ENCODE peak calls at places on chromosomes 12 and 14, in six cellular contexts. D is naive thymus-derived CD4-positive, alpha-beta T cell; P is adipocyte; J is thoracic aorta; Y is uterus; K is MM.1S. I is an unnamed sample.

GRCh38 chr14:101563654-101564443 is 2.6 kb downstream of the DIO3 start:
- DNase-seq in D (no peak), P (no peak), J (no peak), Y (no peak), K (no peak), I (no peak)

GRCh38 chr12:5017638-5018348 is 25.9 kb upstream of the KCNA5 start:
- DNase-seq in D (no peak), K (no peak), J (no peak), Y (no peak), P (no peak), I (no peak)

GRCh38 chr14:29529418-29529817 is 398.2 kb downstream of the PRKD1 start:
- DNase-seq in D (no peak), K (no peak), Y (no peak), P (peak), J (no peak), I (no peak)

GRCh38 chr12:122836027-122836921 is 1.0 kb downstream of the HIP1R start:
- DNase-seq in K (peak), P (peak), J (no peak), D (peak), Y (no peak), I (peak)

GRCh38 chr12:4910502-4911315 is 1.0 kb downstream of the KCNA1 start:
- DNase-seq in Y (no peak), D (no peak), K (peak), P (peak), J (no peak), I (no peak)

GRCh38 chr14:30996892-30997659 is 28.4 kb upstream of the AP4S1 start:
- DNase-seq in D (no peak), Y (no peak), J (no peak), P (no peak), K (no peak), I (no peak)

GRCh38 chr14:88346048-88346639 is 23.1 kb upstream of the KCNK10 start:
- DNase-seq in P (no peak), J (no peak), Y (no peak), K (no peak), D (no peak), I (no peak)

GRCh38 chr14:44989497-44990440 is 27.8 kb downstream of the TOGARAM1 start:
- DNase-seq in Y (no peak), D (no peak), K (no peak), J (no peak), P (no peak), I (no peak)

GRCh38 chr12:107511292-107511691 is 174.3 kb upstream of the PWP1 start:
- DNase-seq in D (no peak), P (no peak), K (no peak), Y (no peak), J (no peak), I (no peak)

GRCh38 chr12:48927261-48927660 is 2.0 kb upstream of the FKBP11 start:
- DNase-seq in K (no peak), Y (no peak), P (peak), D (no peak), J (no peak), I (no peak)

GRCh38 chr14:93732524-93732923 is 55.8 kb downstream of the PRIMA1 start:
- DNase-seq in K (no peak), Y (no peak), P (no peak), D (no peak), J (no peak), I (no peak)

GRCh38 chr14:103890052-103890371 is 38.2 kb upstream of the TDRD9 start:
- DNase-seq in J (no peak), K (no peak), D (no peak), Y (no peak), P (no peak), I (no peak)

GRCh38 chr12:1418144-1418543 is 176.2 kb downstream of the FBXL14 start:
- DNase-seq in K (no peak), D (no peak), J (no peak), Y (no peak), P (no peak), I (no peak)

GRCh38 chr14:23573384-23573783 is 5.2 kb downstream of the JPH4 start:
- DNase-seq in Y (no peak), K (no peak), J (no peak), D (no peak), P (no peak), I (no peak)

GRCh38 chr12:120886194-120887018 is 17.8 kb downstream of the SPPL3 start:
- DNase-seq in D (peak), Y (no peak), P (no peak), J (no peak), K (peak), I (no peak)

GRCh38 chr12:60148109-60148508 is 552.3 kb downstream of the SLC16A7 start:
- DNase-seq in J (no peak), D (no peak), P (peak), K (no peak), Y (no peak), I (no peak)

GRCh38 chr12:31518680-31519227 is 72.2 kb downstream of the DENND5B start:
- DNase-seq in P (peak), D (no peak), J (no peak), Y (peak), K (no peak), I (no peak)

GRCh38 chr12:84891106-84891838 is 21.3 kb downstream of the SLC6A15 start:
- DNase-seq in D (no peak), J (no peak), K (no peak), P (peak), Y (no peak), I (no peak)

GRCh38 chr14:69876848-69877306 is 2.3 kb upstream of the SMOC1 start:
- DNase-seq in D (no peak), P (no peak), J (no peak), K (no peak), Y (no peak), I (no peak)

GRCh38 chr12:76611533-76611932 is 52.0 kb upstream of the OSBPL8 start:
- DNase-seq in P (peak), K (no peak), J (no peak), Y (no peak), D (no peak), I (no peak)

GRCh38 chr12:66767454-66768002 is 88.7 kb upstream of the GRIP1 start:
- DNase-seq in Y (no peak), P (no peak), J (no peak), D (no peak), K (no peak), I (no peak)

GRCh38 chr12:13124661-13125505 is 21.4 kb upstream of the GSG1 start:
- DNase-seq in K (no peak), D (no peak), Y (no peak), P (peak), J (no peak), I (no peak)

DNA sequence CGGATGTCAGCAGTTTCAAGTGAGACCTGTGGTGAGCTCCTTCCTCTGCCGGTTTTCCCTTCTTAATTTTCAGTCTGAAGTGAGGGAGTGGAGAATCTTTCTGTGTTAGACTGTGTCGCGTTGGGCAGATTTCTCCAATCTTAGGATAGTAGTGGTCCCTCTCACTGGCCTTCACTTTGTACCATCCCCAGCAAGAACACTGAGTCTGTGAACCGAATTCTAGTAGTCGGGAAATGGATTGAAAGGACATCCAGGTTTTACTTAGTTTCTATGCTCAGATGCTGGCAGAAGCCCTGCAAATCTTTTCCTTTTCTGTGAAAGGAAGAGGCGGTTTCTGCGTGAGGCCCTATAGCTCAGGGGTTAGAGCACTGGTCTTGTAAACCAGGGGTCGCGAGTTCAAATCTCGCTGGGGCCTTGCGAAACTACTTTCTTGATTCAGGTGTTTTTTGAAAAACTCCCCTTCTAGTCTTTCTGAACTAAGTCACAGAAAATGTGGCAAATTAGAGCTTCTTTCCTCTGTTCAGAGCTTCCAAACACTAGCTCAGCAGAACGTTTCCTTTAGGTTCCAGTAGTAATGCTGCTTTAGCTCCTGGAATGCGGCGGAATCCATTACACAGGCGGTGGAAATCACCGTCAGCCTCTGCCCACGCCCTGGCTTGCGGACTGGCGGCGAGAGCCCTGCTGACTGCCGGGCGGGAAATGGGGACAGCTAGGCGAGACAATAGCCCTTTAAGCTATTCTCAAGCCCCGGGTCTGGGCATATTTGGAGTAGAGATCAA is 2.8 kb upstream of the RNASE4 start:
- DNase-seq in J (peak), D (peak), P (peak), Y (peak), K (peak), I (peak)
- H3K4me3 ChIP-seq in J (peak), D (peak), P (peak), Y (peak), K (peak), I (peak)

DNA sequence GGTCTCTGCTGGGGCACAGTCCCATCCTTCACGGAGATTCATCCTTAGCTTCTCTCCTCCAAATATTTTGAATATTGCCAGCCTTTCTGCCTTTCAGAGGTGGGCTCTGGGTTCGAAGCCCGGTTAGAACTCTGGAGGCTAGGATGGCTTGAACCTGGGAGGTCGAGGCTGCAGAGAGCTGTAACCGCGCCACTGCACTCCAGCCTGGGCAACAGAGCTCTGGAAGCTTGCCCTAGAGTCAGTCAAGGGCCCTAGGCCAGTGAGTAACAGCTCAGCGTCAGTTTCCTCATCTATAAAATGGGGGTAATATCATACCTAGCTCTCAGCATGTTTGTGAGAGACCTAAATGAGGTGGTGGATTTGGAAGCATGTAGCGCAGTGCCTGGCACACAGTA is 3.2 kb downstream of the PTPN6 start:
- DNase-seq in P (no peak), D (no peak), K (no peak), Y (no peak), J (no peak), I (no peak)
- H3K4me3 ChIP-seq in P (no peak), D (peak), K (no peak), Y (no peak), J (peak), I (peak)

DNA sequence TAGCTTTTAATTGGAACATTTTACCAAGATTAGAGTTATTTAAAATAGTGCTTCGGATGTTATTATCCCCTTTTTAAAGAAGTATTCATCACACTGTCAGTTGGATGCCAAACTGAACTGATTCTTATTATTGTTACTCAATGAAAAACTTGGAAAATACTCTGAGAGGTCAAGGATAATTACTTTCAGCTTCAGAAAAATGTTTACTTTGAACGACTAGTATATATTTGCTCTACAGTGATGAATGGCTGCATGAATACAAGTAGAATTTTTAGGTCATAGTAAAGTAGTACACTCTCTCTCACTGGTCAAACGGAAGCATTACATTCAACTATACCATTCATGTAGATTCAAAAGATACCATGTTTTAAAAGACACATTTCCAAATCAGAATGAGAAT is 269.2 kb downstream of the CCDC91 start:
- DNase-seq in J (no peak), Y (no peak), P (peak), K (no peak), D (no peak), I (no peak)
- H3K4me3 ChIP-seq in J (no peak), Y (no peak), P (no peak), K (no peak), D (no peak), I (no peak)

GRCh38 chr14:82533351-82533750 is 999.7 kb upstream of the SEL1L start:
- DNase-seq in D (no peak), J (no peak), K (no peak), P (no peak), Y (no peak), I (no peak)
- H3K4me3 ChIP-seq in D (no peak), J (no peak), K (no peak), P (no peak), Y (no peak), I (no peak)

I was measured in CD8-positive, alpha-beta memory T cell.